ENCODE peak calls at places on chromosomes 13 and 19, in seven cellular contexts. One of them, this sample, is unnamed. For H3K36me3, the result is how much of the 10 kb centered on the place peaks cover.

GRCh38 chr13:112931028-112931934 is 37.7 kb upstream of the MCF2L start:
- DNase-seq in HCT116: peak
- DNase-seq in vagina: no peak
- DNase-seq in uterus: no peak
- DNase-seq in breast epithelium: peak
- DNase-seq in IMR-90: peak
- DNase-seq in heart left ventricle: no peak
- DNase-seq in this sample: no peak

GRCh38 chr19:6667114-6667627 is 2.8 kb downstream of the TNFSF14 start:
- DNase-seq in HCT116: no peak
- DNase-seq in vagina: no peak
- DNase-seq in uterus: no peak
- DNase-seq in breast epithelium: no peak
- DNase-seq in IMR-90: no peak
- DNase-seq in heart left ventricle: no peak
- DNase-seq in this sample: no peak

GRCh38 chr13:111572956-111573355 is 252.5 kb downstream of the TEX29 start:
- DNase-seq in HCT116: no peak
- DNase-seq in vagina: no peak
- DNase-seq in uterus: no peak
- DNase-seq in breast epithelium: no peak
- DNase-seq in IMR-90: no peak
- DNase-seq in heart left ventricle: no peak
- DNase-seq in this sample: no peak

GRCh38 chr19:45547965-45548609 is 36.5 kb downstream of the OPA3 start:
- DNase-seq in HCT116: peak
- DNase-seq in vagina: no peak
- DNase-seq in uterus: no peak
- DNase-seq in breast epithelium: no peak
- DNase-seq in IMR-90: peak
- DNase-seq in heart left ventricle: peak
- DNase-seq in this sample: no peak

GRCh38 chr19:1860133-1860775 is 3.1 kb downstream of the KLF16 start:
- DNase-seq in HCT116: no peak
- DNase-seq in vagina: no peak
- DNase-seq in uterus: peak
- DNase-seq in breast epithelium: no peak
- DNase-seq in IMR-90: peak
- DNase-seq in heart left ventricle: peak
- DNase-seq in this sample: no peak

GRCh38 chr19:1236566-1236965 is 1.2 kb downstream of the CBARP start:
- DNase-seq in HCT116: no peak
- DNase-seq in vagina: no peak
- DNase-seq in uterus: no peak
- DNase-seq in breast epithelium: no peak
- DNase-seq in IMR-90: no peak
- DNase-seq in heart left ventricle: no peak
- DNase-seq in this sample: no peak

GRCh38 chr19:44684892-44685847 is 13.8 kb upstream of the CEACAM16 start:
- DNase-seq in HCT116: peak
- DNase-seq in vagina: no peak
- DNase-seq in uterus: peak
- DNase-seq in breast epithelium: no peak
- DNase-seq in IMR-90: peak
- DNase-seq in heart left ventricle: peak
- DNase-seq in this sample: no peak

GRCh38 chr19:3984908-3985642 is at the start of gene EEF2:
- DNase-seq in HCT116: peak
- DNase-seq in vagina: peak
- DNase-seq in uterus: peak
- DNase-seq in breast epithelium: peak
- DNase-seq in IMR-90: peak
- DNase-seq in heart left ventricle: peak
- DNase-seq in this sample: peak

GRCh38 chr19:51777570-51778460 is 16.8 kb downstream of the FPR2 start:
- DNase-seq in HCT116: peak
- DNase-seq in vagina: no peak
- DNase-seq in uterus: peak
- DNase-seq in breast epithelium: no peak
- DNase-seq in IMR-90: peak
- DNase-seq in heart left ventricle: peak
- DNase-seq in this sample: no peak

GRCh38 chr13:31485183-31485582 is 254.1 kb upstream of the RXFP2 start:
- DNase-seq in HCT116: no peak
- DNase-seq in vagina: no peak
- DNase-seq in uterus: no peak
- DNase-seq in breast epithelium: no peak
- DNase-seq in IMR-90: no peak
- DNase-seq in heart left ventricle: no peak
- DNase-seq in this sample: no peak

GRCh38 chr13:48853381-48854102 is 122.2 kb upstream of the FNDC3A start:
- DNase-seq in HCT116: no peak
- DNase-seq in vagina: no peak
- DNase-seq in uterus: no peak
- DNase-seq in breast epithelium: no peak
- DNase-seq in IMR-90: peak
- DNase-seq in heart left ventricle: no peak
- DNase-seq in this sample: no peak

GRCh38 chr19:43467730-43468129 is 2.3 kb upstream of the LYPD3 start:
- DNase-seq in HCT116: no peak
- DNase-seq in vagina: no peak
- DNase-seq in uterus: no peak
- DNase-seq in breast epithelium: no peak
- DNase-seq in IMR-90: peak
- DNase-seq in heart left ventricle: no peak
- DNase-seq in this sample: no peak

GRCh38 chr19:34481861-34482379 is 362 bp downstream of the WTIP start:
- DNase-seq in HCT116: no peak
- DNase-seq in vagina: no peak
- DNase-seq in uterus: no peak
- DNase-seq in breast epithelium: no peak
- DNase-seq in IMR-90: no peak
- DNase-seq in heart left ventricle: no peak
- DNase-seq in this sample: no peak

GRCh38 chr13:94416454-94417080 is 62.9 kb downstream of the DCT start:
- DNase-seq in HCT116: peak
- DNase-seq in vagina: no peak
- DNase-seq in uterus: no peak
- DNase-seq in breast epithelium: no peak
- DNase-seq in IMR-90: peak
- DNase-seq in heart left ventricle: no peak
- DNase-seq in this sample: no peak

GRCh38 chr19:55157064-55157908 is at the start of gene TNNI3:
- DNase-seq in HCT116: no peak
- DNase-seq in vagina: no peak
- DNase-seq in uterus: no peak
- DNase-seq in breast epithelium: no peak
- DNase-seq in IMR-90: no peak
- DNase-seq in heart left ventricle: peak
- DNase-seq in this sample: no peak

GRCh38 chr13:51666316-51666715 is 82.1 kb downstream of the WDFY2 start:
- DNase-seq in HCT116: no peak
- DNase-seq in vagina: no peak
- DNase-seq in uterus: no peak
- DNase-seq in breast epithelium: no peak
- DNase-seq in IMR-90: no peak
- DNase-seq in heart left ventricle: no peak
- DNase-seq in this sample: no peak

GRCh38 chr13:91346848-91347211 is 657 bp upstream of the MIR17HG start:
- DNase-seq in HCT116: no peak
- DNase-seq in vagina: no peak
- DNase-seq in uterus: no peak
- DNase-seq in breast epithelium: no peak
- DNase-seq in IMR-90: no peak
- DNase-seq in heart left ventricle: no peak
- DNase-seq in this sample: no peak

GRCh38 chr19:48258350-48258749 is 2.6 kb upstream of the CARD8 start:
- DNase-seq in HCT116: no peak
- DNase-seq in vagina: no peak
- DNase-seq in uterus: no peak
- DNase-seq in breast epithelium: no peak
- DNase-seq in IMR-90: no peak
- DNase-seq in heart left ventricle: no peak
- DNase-seq in this sample: no peak

GRCh38 chr19:17504456-17504855 is 7.0 kb upstream of the PGLS start:
- DNase-seq in HCT116: no peak
- DNase-seq in vagina: no peak
- DNase-seq in uterus: no peak
- DNase-seq in breast epithelium: no peak
- DNase-seq in IMR-90: no peak
- DNase-seq in heart left ventricle: no peak
- DNase-seq in this sample: no peak

GRCh38 chr19:17505218-17505617 is 6.2 kb upstream of the PGLS start:
- DNase-seq in HCT116: no peak
- DNase-seq in vagina: no peak
- DNase-seq in uterus: no peak
- DNase-seq in breast epithelium: no peak
- DNase-seq in IMR-90: no peak
- DNase-seq in heart left ventricle: no peak
- DNase-seq in this sample: no peak

GRCh38 chr19:17504030-17504429 is 7.4 kb upstream of the PGLS start:
- DNase-seq in HCT116: no peak
- DNase-seq in vagina: no peak
- DNase-seq in uterus: no peak
- DNase-seq in breast epithelium: no peak
- DNase-seq in IMR-90: no peak
- DNase-seq in heart left ventricle: no peak
- DNase-seq in this sample: no peak

GRCh38 chr19:17500447-17501198 is 10.8 kb upstream of the PGLS start:
- DNase-seq in HCT116: no peak
- DNase-seq in vagina: no peak
- DNase-seq in uterus: no peak
- DNase-seq in breast epithelium: no peak
- DNase-seq in IMR-90: no peak
- DNase-seq in heart left ventricle: no peak
- DNase-seq in this sample: no peak

DNA sequence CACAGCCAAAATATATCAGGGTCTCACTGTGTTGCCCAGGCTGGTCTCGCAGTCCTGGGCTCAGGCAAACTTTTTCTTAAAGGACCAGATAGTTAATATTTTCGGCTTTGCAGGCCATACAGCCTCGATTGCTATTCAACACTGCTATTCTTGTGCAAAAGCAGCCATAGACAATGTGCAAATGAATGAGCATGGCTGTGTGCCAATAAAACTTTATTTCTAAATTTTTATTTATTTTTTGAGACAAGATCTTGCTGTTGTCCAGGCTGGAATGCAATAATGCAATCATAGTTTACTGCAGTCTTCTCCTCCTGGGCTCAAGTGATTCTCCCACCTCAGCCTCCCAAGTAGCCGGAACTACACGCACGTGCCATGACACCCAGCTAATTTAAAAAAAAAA is 8.2 kb upstream of the PGLS start:
- DNase-seq in HCT116: no peak
- DNase-seq in vagina: no peak
- DNase-seq in uterus: no peak
- DNase-seq in breast epithelium: no peak
- DNase-seq in IMR-90: no peak
- DNase-seq in heart left ventricle: no peak
- DNase-seq in this sample: no peak
- H3K36me3 ChIP-seq in HCT116: under half
- H3K36me3 ChIP-seq in vagina: under half
- H3K36me3 ChIP-seq in uterus: under half
- H3K36me3 ChIP-seq in breast epithelium: under half
- H3K36me3 ChIP-seq in IMR-90: under half
- H3K36me3 ChIP-seq in heart left ventricle: under half
- H3K36me3 ChIP-seq in this sample: half or more

GRCh38 chr19:36851898-36852297 is 1.2 kb downstream of the ZNF345 start:
- DNase-seq in HCT116: no peak
- DNase-seq in vagina: no peak
- DNase-seq in uterus: no peak
- DNase-seq in breast epithelium: no peak
- DNase-seq in IMR-90: no peak
- DNase-seq in heart left ventricle: no peak
- DNase-seq in this sample: no peak

GRCh38 chr19:36849701-36850645 is 703 bp upstream of the ZNF345 start:
- DNase-seq in HCT116: no peak
- DNase-seq in vagina: peak
- DNase-seq in uterus: peak
- DNase-seq in breast epithelium: peak
- DNase-seq in IMR-90: peak
- DNase-seq in heart left ventricle: peak
- DNase-seq in this sample: peak

GRCh38 chr19:36847968-36848367 is 2.7 kb upstream of the ZNF345 start:
- DNase-seq in HCT116: no peak
- DNase-seq in vagina: no peak
- DNase-seq in uterus: no peak
- DNase-seq in breast epithelium: no peak
- DNase-seq in IMR-90: no peak
- DNase-seq in heart left ventricle: no peak
- DNase-seq in this sample: no peak

DNA sequence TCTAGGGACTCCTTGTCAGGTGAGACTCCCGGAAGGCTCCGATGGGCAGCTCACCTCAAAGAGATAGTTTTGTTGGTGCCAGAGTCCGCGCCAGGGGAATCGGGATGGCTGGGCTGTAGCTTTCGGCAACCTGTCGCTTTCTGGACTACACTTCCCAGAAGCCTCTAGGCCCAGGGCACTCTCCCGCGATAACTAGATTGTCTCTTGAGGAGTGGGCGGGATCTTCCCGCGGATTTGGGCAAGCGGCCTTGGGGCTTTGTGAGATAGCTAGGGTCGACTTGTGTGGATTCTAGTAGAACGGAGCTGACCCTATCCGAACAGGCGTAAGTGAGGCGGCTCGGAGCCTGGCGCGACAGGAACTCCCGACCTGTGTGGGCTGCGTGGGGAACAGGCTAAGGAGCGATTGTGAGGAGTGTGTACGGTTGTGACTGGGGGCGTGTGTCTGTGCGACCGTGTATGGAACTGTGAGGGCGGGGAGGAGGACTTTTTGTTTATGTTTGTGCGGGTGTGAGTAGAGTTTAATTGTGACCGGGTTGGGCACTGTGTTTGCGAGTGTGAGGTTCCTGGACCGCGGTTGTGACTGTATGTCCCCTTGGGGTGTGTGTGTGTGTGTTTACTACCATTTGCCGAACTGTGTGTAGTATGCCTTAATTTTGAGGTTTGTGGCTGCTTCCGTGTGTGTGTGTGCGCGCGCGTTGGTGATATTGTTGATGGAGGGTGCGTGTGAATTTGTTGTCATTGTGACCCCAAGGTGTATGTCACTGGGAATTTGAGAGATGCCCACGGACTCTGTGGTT is at the start of gene ZNF345:
- DNase-seq in HCT116: no peak
- DNase-seq in vagina: peak
- DNase-seq in uterus: peak
- DNase-seq in breast epithelium: peak
- DNase-seq in IMR-90: peak
- DNase-seq in heart left ventricle: peak
- DNase-seq in this sample: peak
- TF ChIP-seq POLR2A in HCT116: no peak
- TF ChIP-seq POLR2A in vagina: no peak
- TF ChIP-seq POLR2A in uterus: peak
- TF ChIP-seq POLR2A in breast epithelium: peak
- TF ChIP-seq POLR2A in IMR-90: peak
- TF ChIP-seq POLR2A in heart left ventricle: peak
- TF ChIP-seq POLR2A in this sample: peak

GRCh38 chr13:110305544-110305943 is 1.4 kb downstream of the COL4A1 start:
- DNase-seq in HCT116: no peak
- DNase-seq in vagina: no peak
- DNase-seq in uterus: no peak
- DNase-seq in breast epithelium: no peak
- DNase-seq in IMR-90: no peak
- DNase-seq in heart left ventricle: no peak
- DNase-seq in this sample: no peak
- H3K4me3 ChIP-seq in HCT116: no peak
- H3K4me3 ChIP-seq in vagina: peak
- H3K4me3 ChIP-seq in uterus: peak
- H3K4me3 ChIP-seq in breast epithelium: peak
- H3K4me3 ChIP-seq in IMR-90: peak
- H3K4me3 ChIP-seq in heart left ventricle: peak
- H3K4me3 ChIP-seq in this sample: peak

GRCh38 chr13:21138561-21138960 is 37.8 kb downstream of the SKA3 start:
- DNase-seq in HCT116: no peak
- DNase-seq in vagina: no peak
- DNase-seq in uterus: no peak
- DNase-seq in breast epithelium: no peak
- DNase-seq in IMR-90: no peak
- DNase-seq in heart left ventricle: no peak
- DNase-seq in this sample: no peak
- H3K36me3 ChIP-seq in HCT116: under half
- H3K36me3 ChIP-seq in vagina: under half
- H3K36me3 ChIP-seq in uterus: under half
- H3K36me3 ChIP-seq in breast epithelium: under half
- H3K36me3 ChIP-seq in IMR-90: under half
- H3K36me3 ChIP-seq in heart left ventricle: under half
- H3K36me3 ChIP-seq in this sample: under half

This sample was measured in esophagus squamous epithelium.